ENCODE peak calls at places on chromosomes 6 and 20, in four cellular contexts. T is HepG2; B is CD8-positive, alpha-beta T cell; K is right cardiac atrium. L is an unnamed sample.

GRCh38 chr20:41050361-41051019 is 21.9 kb downstream of the TOP1 start:
- DNase-seq in T (no peak), B (no peak), K (no peak), L (no peak)

GRCh38 chr20:57893364-57894001 is 183.7 kb upstream of the PMEPA1 start:
- DNase-seq in K (no peak), B (no peak), T (no peak), L (no peak)

GRCh38 chr6:26031151-26031594 is 56.1 kb upstream of the HFE start:
- DNase-seq in B (no peak), K (no peak), T (no peak), L (no peak)

GRCh38 chr20:36929290-36929689 is 22.2 kb downstream of the SAMHD1 start:
- DNase-seq in T (no peak), B (no peak), K (no peak), L (no peak)

GRCh38 chr6:90347411-90347841 is 50.8 kb upstream of the BACH2 start:
- DNase-seq in K (no peak), B (no peak), T (no peak), L (no peak)

GRCh38 chr6:113674075-113674474 is 183.1 kb upstream of the MARCKS start:
- DNase-seq in K (no peak), B (no peak), T (no peak), L (no peak)

GRCh38 chr6:15400572-15401004 is 154.7 kb downstream of the JARID2 start:
- DNase-seq in K (peak), B (peak), T (no peak), L (peak)

GRCh38 chr6:132341646-132342045 is 59.6 kb downstream of the MOXD1 start:
- DNase-seq in K (no peak), T (no peak), B (no peak), L (no peak)

GRCh38 chr6:134097114-134097707 is 44.8 kb upstream of the SLC2A12 start:
- DNase-seq in K (peak), B (peak), T (peak), L (peak)

GRCh38 chr20:2851086-2851485 is 10.5 kb downstream of the VPS16 start:
- DNase-seq in K (no peak), T (no peak), B (no peak), L (no peak)

GRCh38 chr6:150140236-150140969 is 2.4 kb upstream of the PPP1R14C start:
- DNase-seq in K (no peak), T (no peak), B (no peak), L (no peak)

GRCh38 chr6:1901556-1901955 is 291.8 kb downstream of the FOXC1 start:
- DNase-seq in K (no peak), B (no peak), T (peak), L (no peak)

GRCh38 chr6:53543341-53544010 is 1.4 kb downstream of the GCLC start:
- DNase-seq in K (no peak), B (no peak), T (no peak), L (no peak)

GRCh38 chr6:42030585-42031506 is 19.5 kb upstream of the TAF8 start:
- DNase-seq in B (peak), K (peak), T (no peak), L (peak)

GRCh38 chr6:89941031-89941775 is 46.9 kb downstream of the GJA10 start:
- DNase-seq in T (peak), B (no peak), K (peak), L (no peak)

GRCh38 chr6:8279094-8279805 is 156.1 kb downstream of the SLC35B3 start:
- DNase-seq in B (no peak), T (no peak), K (no peak), L (no peak)

GRCh38 chr20:55216525-55217242 is 741.3 kb downstream of the DOK5 start:
- DNase-seq in K (no peak), B (no peak), T (no peak), L (no peak)

GRCh38 chr6:75643173-75643572 is 41.5 kb downstream of the SENP6 start:
- DNase-seq in K (no peak), T (no peak), B (no peak), L (no peak)

GRCh38 chr20:5714261-5715041 is 35.8 kb upstream of the SHLD1 start:
- DNase-seq in K (no peak), B (peak), T (peak), L (peak)

GRCh38 chr20:49091104-49091503 is 45.0 kb downstream of the CSE1L start:
- DNase-seq in K (no peak), T (no peak), B (no peak), L (no peak)

GRCh38 chr6:35727935-35728662 is 8.7 kb upstream of the ARMC12 start:
- DNase-seq in T (peak), B (peak), K (peak), L (peak)

GRCh38 chr20:40110241-40110910 is 578.7 kb downstream of the MAFB start:
- DNase-seq in K (peak), T (no peak), B (no peak), L (no peak)

GRCh38 chr20:3162080-3162611 is 2.5 kb upstream of the FASTKD5 start:
- DNase-seq in B (no peak), K (no peak), T (no peak), L (no peak)

GRCh38 chr6:125882243-125882642 is 74.3 kb upstream of the HINT3 start:
- DNase-seq in K (no peak), T (no peak), B (no peak), L (no peak)

GRCh38 chr20:23340524-23340923 is 10.1 kb upstream of the NXT1 start:
- DNase-seq in T (peak), B (peak), K (peak), L (no peak)

GRCh38 chr20:37907677-37908397 is 4.9 kb downstream of the VSTM2L start:
- DNase-seq in B (no peak), K (no peak), T (no peak), L (no peak)

GRCh38 chr6:168377481-168377850 is 57.9 kb upstream of the DACT2 start:
- DNase-seq in K (peak), B (no peak), T (no peak), L (no peak)

GRCh38 chr6:14354919-14355572 is 237.5 kb downstream of the CD83 start:
- DNase-seq in T (no peak), K (peak), B (peak), L (peak)

GRCh38 chr20:37898301-37899104 is 4.4 kb upstream of the VSTM2L start:
- DNase-seq in B (no peak), T (no peak), K (no peak), L (no peak)

GRCh38 chr6:52550014-52550575 is 26.8 kb downstream of the TRAM2 start:
- DNase-seq in B (no peak), K (no peak), T (no peak), L (no peak)

GRCh38 chr20:36147707-36148106 is 6.8 kb upstream of the EPB41L1 start:
- DNase-seq in B (no peak), T (no peak), K (no peak), L (no peak)

GRCh38 chr6:75393806-75394205 is 99.8 kb downstream of the FILIP1 start:
- DNase-seq in T (no peak), B (no peak), K (no peak), L (no peak)

GRCh38 chr6:66526061-66526460 is 819.0 kb upstream of the EYS start:
- DNase-seq in K (no peak), B (no peak), T (no peak), L (no peak)

GRCh38 chr20:34983995-34984735 is 28.5 kb downstream of the MYH7B start:
- DNase-seq in B (no peak), T (no peak), K (peak), L (no peak)

GRCh38 chr6:152909241-152909640 is 73.6 kb downstream of the FBXO5 start:
- DNase-seq in K (no peak), B (no peak), T (no peak), L (no peak)

GRCh38 chr20:34240698-34241615 is at the start of gene ASIP:
- DNase-seq in K (no peak), B (no peak), T (no peak), L (no peak)

GRCh38 chr6:107644513-107644912 is 154.6 kb downstream of the SOBP start:
- DNase-seq in K (no peak), T (no peak), B (no peak), L (no peak)

GRCh38 chr6:42050011-42050896 is at the start of gene TAF8:
- DNase-seq in T (peak), B (peak), K (peak), L (peak)

GRCh38 chr6:95387845-95388244 is 189.5 kb upstream of the MANEA start:
- DNase-seq in B (no peak), T (no peak), K (no peak), L (no peak)

GRCh38 chr20:58788896-58789295 is 61.8 kb downstream of the GNAS-AS1 start:
- DNase-seq in B (no peak), K (no peak), T (no peak), L (peak)

GRCh38 chr6:11212625-11213024 is 19.8 kb downstream of the NEDD9 start:
- DNase-seq in T (no peak), K (peak), B (no peak), L (no peak)

GRCh38 chr6:11215773-11216172 is 16.7 kb downstream of the NEDD9 start:
- DNase-seq in K (no peak), T (no peak), B (no peak), L (no peak)

GRCh38 chr6:11213305-11214106 is 19.0 kb downstream of the NEDD9 start:
- DNase-seq in B (no peak), T (no peak), K (peak), L (no peak)

GRCh38 chr6:11214911-11215310 is 17.6 kb downstream of the NEDD9 start:
- DNase-seq in T (no peak), B (no peak), K (no peak), L (no peak)

GRCh38 chr6:11214438-11214837 is 18.0 kb downstream of the NEDD9 start:
- DNase-seq in B (no peak), K (peak), T (no peak), L (no peak)
- H3K27ac ChIP-seq in B (no peak), K (peak), T (no peak), L (no peak)

DNA sequence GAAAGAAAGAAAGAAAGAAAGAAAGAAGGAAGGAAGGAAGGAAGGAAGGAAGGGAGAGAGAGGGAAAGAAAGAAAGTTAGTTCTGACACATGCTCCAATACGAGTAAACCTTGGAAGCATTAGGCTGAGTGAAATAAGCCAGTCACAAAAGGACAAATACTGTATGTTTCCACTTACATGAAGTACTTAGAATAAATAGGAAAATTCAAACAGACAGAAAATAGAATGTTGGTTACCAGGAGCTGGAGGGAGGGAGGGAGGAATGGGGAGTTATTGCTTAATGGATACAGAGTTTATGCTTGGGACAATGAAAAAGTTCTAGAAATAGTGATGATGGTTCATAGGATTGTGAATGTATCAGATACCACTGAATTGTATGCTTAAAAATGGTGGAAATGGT is 75.2 kb upstream of the CDH4 start:
- DNase-seq in T (no peak), B (no peak), K (no peak), L (no peak)
- H3K27ac ChIP-seq in T (no peak), B (no peak), K (no peak), L (no peak)

GRCh38 chr6:123849406-123849805 is 45.7 kb downstream of the NKAIN2 start:
- DNase-seq in K (no peak), T (no peak), B (no peak), L (no peak)

GRCh38 chr6:123850555-123850954 is 46.9 kb downstream of the NKAIN2 start:
- DNase-seq in T (no peak), B (no peak), K (no peak), L (no peak)

GRCh38 chr6:123848347-123848746 is 44.7 kb downstream of the NKAIN2 start:
- DNase-seq in B (no peak), K (no peak), T (no peak), L (no peak)
- H3K27ac ChIP-seq in B (no peak), K (no peak), T (no peak), L (no peak)

GRCh38 chr6:158808918-158809678 is 10.1 kb downstream of the EZR start:
- DNase-seq in T (peak), K (no peak), B (no peak), L (no peak)

GRCh38 chr6:158810149-158811095 is 8.7 kb downstream of the EZR start:
- DNase-seq in K (no peak), B (no peak), T (no peak), L (no peak)

GRCh38 chr6:158805698-158806373 is 13.3 kb downstream of the EZR start:
- DNase-seq in K (no peak), T (no peak), B (no peak), L (no peak)

GRCh38 chr6:158808442-158808833 is 10.7 kb downstream of the EZR start:
- DNase-seq in T (no peak), K (no peak), B (no peak), L (no peak)

DNA sequence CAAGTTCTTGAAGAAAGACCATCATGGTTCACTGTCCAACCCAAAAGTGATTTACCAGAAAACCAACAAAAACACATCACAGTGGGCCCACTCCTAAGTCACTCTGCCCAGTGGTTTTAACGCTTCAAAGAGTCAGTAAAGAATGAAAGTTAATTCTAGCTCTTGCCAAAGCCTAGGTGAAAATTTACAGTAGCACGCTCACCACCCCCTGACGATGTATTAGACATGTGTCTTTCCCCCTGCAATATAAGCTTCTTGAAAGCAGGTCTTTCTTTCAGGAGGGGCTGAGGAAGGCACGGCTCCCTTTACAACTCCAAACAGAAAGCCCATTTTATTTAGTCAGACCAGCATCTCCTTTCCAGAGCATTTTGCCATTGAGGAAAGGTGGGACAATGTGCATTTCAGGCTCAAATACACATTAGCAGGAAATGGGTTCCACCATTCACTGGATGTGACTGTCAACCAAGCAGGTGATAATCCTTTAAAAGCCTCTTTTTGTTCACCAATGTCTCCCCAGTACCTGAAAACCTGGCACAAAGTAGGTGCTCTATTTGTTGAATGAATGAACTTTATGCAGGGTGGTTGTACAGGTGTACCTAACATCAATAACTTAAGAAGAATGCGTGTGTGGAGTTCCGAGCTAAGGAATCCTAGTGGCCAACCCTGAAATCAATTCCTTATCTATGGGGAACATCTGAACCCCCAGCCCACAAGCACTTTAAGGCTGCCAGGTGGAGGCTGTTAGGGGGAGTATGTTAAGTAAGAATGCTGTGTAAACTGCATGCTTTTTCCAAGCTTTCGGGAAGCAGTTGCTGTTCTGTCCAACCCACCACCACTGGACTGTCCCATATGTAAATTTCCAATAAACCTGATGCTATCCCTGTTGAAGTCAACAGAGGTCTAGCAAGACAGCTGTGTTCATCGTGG is 11.4 kb downstream of the EZR start:
- DNase-seq in B (no peak), K (no peak), T (no peak), L (no peak)
- H3K27ac ChIP-seq in B (no peak), K (no peak), T (no peak), L (no peak)

GRCh38 chr20:63643499-63643898 is 9.7 kb downstream of the STMN3 start:
- DNase-seq in B (no peak), T (no peak), K (no peak), L (no peak)

GRCh38 chr20:63641146-63641791 is 12.0 kb downstream of the STMN3 start:
- DNase-seq in K (no peak), T (no peak), B (peak), L (peak)

GRCh38 chr20:63641792-63642517 is 11.3 kb downstream of the STMN3 start:
- DNase-seq in K (peak), B (peak), T (peak), L (peak)

GRCh38 chr20:63643966-63644365 is 9.3 kb downstream of the STMN3 start:
- DNase-seq in K (no peak), T (no peak), B (no peak), L (no peak)

DNA sequence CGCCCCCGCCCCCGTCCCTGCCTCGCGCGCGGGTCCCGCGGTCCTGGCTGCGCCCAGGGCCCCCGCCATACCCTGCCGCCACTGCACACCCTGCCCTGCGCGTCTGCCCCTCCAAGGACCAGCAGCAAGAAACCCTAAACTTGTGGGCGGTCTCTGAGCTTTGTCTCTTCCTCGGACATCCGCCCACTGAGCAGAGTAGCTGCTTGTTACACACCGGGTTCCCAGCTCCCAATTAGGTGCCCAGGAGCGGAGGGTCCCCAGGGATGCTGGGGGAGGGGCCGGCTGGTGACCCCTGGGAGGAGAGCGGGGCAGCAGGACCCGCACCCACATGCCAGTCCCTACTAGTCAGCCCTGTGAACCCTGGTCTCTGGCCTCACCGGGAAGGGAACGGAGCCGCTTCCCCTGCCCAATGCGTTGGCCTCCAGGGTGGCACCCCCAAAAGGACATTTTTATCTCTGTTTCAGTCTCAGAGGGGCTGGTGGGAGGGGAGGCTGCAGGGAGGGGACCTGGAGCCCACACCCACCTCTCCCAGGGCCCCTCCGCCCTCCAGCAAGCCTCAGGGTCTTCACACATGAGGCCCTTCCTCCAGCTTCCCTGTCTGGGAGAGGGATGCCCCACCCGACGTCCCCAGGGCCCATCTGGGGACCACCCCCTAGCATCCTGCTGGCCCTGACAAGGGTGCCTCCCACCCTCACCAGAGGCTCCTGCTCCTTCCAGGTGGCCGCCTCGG is 10.5 kb downstream of the STMN3 start:
- DNase-seq in T (no peak), B (no peak), K (no peak), L (no peak)
- H3K27ac ChIP-seq in T (peak), B (peak), K (no peak), L (no peak)

GRCh38 chr6:147200711-147201110 is 3.5 kb upstream of the STXBP5 start:
- DNase-seq in T (no peak), B (no peak), K (no peak), L (no peak)
- H3K27ac ChIP-seq in T (no peak), B (no peak), K (no peak), L (no peak)